ENCODE peak calls at places on chromosomes 5 and 9, in eight cellular contexts. E is lower leg skin, Y is breast epithelium, U is endothelial cell of umbilical vein, H is stomach, C is foreskin fibroblast, D is heart left ventricle, R is HL-60. B is an unnamed sample.

GRCh38 chr9:7570107-7570720 is 229.4 kb downstream of the DMAC1 start:
- DNase-seq in E (peak; percentile 23), R (peak; percentile 51), H (peak; percentile 57), D (no peak), C (peak; percentile 64), U (peak; percentile 58), Y (peak; percentile 18), B (peak; percentile 72)

GRCh38 chr5:169826618-169827017 is 153.7 kb downstream of the INSYN2B start:
- DNase-seq in R (no peak), C (peak; percentile 46), E (no peak), Y (no peak), U (no peak), H (no peak), D (no peak), B (no peak)

GRCh38 chr9:60546406-60546805 is 367.8 kb upstream of the SPATA31A5 start:
- DNase-seq in C (no peak), Y (no peak), U (no peak), R (no peak), E (no peak), H (no peak), D (peak; percentile 37), B (no peak)

GRCh38 chr5:153523196-153523595 is 32.7 kb downstream of the GRIA1 start:
- DNase-seq in U (no peak), R (no peak), E (no peak), D (no peak), H (no peak), C (peak; percentile 84), Y (no peak), B (no peak)

GRCh38 chr5:148063861-148064260 is at the start of gene SPINK5:
- DNase-seq in C (no peak), H (no peak), R (no peak), Y (no peak), E (peak; percentile 24), D (no peak), U (no peak), B (no peak)

GRCh38 chr5:162931501-162931900 is 505.9 kb upstream of the CCNG1 start:
- DNase-seq in E (no peak), H (no peak), D (no peak), R (no peak), U (no peak), C (no peak), Y (no peak), B (no peak)

GRCh38 chr9:99559776-99560175 is 261.9 kb upstream of the NR4A3 start:
- DNase-seq in R (no peak), D (no peak), E (no peak), H (no peak), Y (no peak), U (no peak), C (no peak), B (no peak)

GRCh38 chr9:2923810-2924768 is 80.2 kb upstream of the PUM3 start:
- DNase-seq in U (no peak), H (no peak), Y (no peak), C (no peak), E (no peak), D (no peak), R (no peak), B (no peak)

GRCh38 chr5:168877132-168877895 is 298.1 kb upstream of the PANK3 start:
- DNase-seq in E (no peak), C (no peak), U (peak; percentile 33), H (no peak), R (no peak), Y (no peak), D (no peak), B (no peak)

GRCh38 chr5:15598294-15598902 is 98.4 kb downstream of the FBXL7 start:
- DNase-seq in R (peak; percentile 3), H (no peak), D (no peak), E (no peak), C (peak; percentile 25), Y (no peak), U (no peak), B (no peak)

GRCh38 chr9:12859704-12860251 is 85.0 kb downstream of the LURAP1L start:
- DNase-seq in H (no peak), R (no peak), D (no peak), E (no peak), Y (no peak), C (peak; percentile 90), U (peak; percentile 50), B (no peak)

GRCh38 chr9:21993007-21993406 is 1.2 kb downstream of the CDKN2A start:
- DNase-seq in C (no peak), D (no peak), U (no peak), Y (no peak), R (no peak), H (no peak), E (no peak), B (no peak)

GRCh38 chr9:21994526-21994995 is at the start of gene CDKN2B-AS1:
- DNase-seq in H (peak; percentile 52), C (peak; percentile 87), Y (no peak), E (no peak), U (peak; percentile 74), R (peak; percentile 70), D (peak; percentile 71), B (peak; percentile 46)

GRCh38 chr9:21994996-21995651 is 533 bp downstream of the CDKN2B-AS1 start:
- DNase-seq in Y (peak; percentile 37), H (peak; percentile 69), R (peak; percentile 88), C (peak; percentile 91), U (peak; percentile 69), E (peak; percentile 59), D (peak; percentile 89), B (peak; percentile 68)

GRCh38 chr9:21995652-21996275 is 1.2 kb downstream of the CDKN2B-AS1 start:
- DNase-seq in C (peak; percentile 84), Y (no peak), D (peak; percentile 76), E (peak; percentile 19), H (peak; percentile 46), U (peak; percentile 64), R (no peak), B (peak; percentile 51)

DNA sequence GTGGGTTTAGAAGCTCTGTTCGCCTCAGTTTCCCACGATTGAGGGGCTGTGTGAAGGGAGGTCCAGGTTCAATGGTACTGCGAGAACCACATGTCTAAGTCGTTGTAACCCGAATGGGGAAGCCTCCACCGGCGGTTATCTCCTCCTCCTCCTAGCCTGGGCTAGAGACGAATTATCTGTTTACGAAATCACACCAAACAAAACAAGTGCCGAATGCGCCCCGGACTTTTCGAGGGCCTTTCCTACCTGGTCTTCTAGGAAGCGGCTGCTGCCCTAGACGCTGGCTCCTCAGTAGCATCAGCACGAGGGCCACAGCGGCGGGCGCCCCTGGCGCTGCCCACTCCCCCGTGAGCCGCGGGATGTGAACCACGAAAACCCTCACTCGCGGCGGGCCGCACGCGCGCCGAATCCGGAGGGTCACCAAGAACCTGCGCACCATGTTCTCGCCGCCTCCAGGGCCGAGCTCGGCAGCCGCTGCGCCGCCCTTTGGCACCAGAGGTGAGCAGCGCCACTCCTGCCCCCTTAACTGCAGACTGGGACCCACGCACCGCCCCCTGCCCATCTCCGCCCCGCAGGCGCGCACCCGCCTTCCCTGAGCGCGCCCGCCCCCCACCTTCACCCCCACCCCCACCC is at the start of gene CDKN2A:
- DNase-seq in C (peak; percentile 75), E (no peak), U (peak; percentile 26), Y (no peak), R (peak; percentile 69), D (peak; percentile 65), H (peak; percentile 46), B (peak; percentile 64)
- TF ChIP-seq CTCF in C (no peak), E (no peak), U (peak; percentile 20), Y (no peak), R (no peak), D (no peak), H (no peak), B (no peak)

GRCh38 chr9:116589392-116590354 is 97.4 kb upstream of the TRIM32 start:
- DNase-seq in D (no peak), Y (no peak), U (peak; percentile 21), R (peak; percentile 58), C (peak; percentile 84), H (no peak), E (no peak), B (no peak)
- TF ChIP-seq CTCF in D (peak; percentile 20), Y (peak; percentile 11), U (peak; percentile 39), R (peak; percentile 65), C (peak; percentile 56), H (peak; percentile 27), E (no peak), B (peak; percentile 82)

GRCh38 chr5:38556115-38556598 is 289 bp downstream of the LIFR start:
- DNase-seq in R (no peak), D (peak; percentile 74), C (no peak), H (no peak), Y (no peak), U (no peak), E (no peak), B (no peak)
- TF ChIP-seq CTCF in R (no peak), D (no peak), C (no peak), H (no peak), Y (no peak), U (no peak), E (no peak), B (no peak)

GRCh38 chr9:75228893-75229292 is 140.6 kb downstream of the OSTF1 start:
- DNase-seq in R (no peak), C (no peak), U (no peak), D (no peak), Y (no peak), H (no peak), E (no peak), B (no peak)

GRCh38 chr9:75226403-75227139 is 138.3 kb downstream of the OSTF1 start:
- DNase-seq in R (no peak), H (no peak), C (no peak), E (no peak), Y (no peak), U (no peak), D (no peak), B (no peak)

GRCh38 chr9:75231167-75231566 is 142.9 kb downstream of the OSTF1 start:
- DNase-seq in C (no peak), D (no peak), E (no peak), Y (no peak), R (no peak), U (no peak), H (no peak), B (no peak)

GRCh38 chr9:75230469-75230868 is 142.2 kb downstream of the OSTF1 start:
- DNase-seq in Y (no peak), R (no peak), D (no peak), H (no peak), C (no peak), U (no peak), E (no peak), B (no peak)

DNA sequence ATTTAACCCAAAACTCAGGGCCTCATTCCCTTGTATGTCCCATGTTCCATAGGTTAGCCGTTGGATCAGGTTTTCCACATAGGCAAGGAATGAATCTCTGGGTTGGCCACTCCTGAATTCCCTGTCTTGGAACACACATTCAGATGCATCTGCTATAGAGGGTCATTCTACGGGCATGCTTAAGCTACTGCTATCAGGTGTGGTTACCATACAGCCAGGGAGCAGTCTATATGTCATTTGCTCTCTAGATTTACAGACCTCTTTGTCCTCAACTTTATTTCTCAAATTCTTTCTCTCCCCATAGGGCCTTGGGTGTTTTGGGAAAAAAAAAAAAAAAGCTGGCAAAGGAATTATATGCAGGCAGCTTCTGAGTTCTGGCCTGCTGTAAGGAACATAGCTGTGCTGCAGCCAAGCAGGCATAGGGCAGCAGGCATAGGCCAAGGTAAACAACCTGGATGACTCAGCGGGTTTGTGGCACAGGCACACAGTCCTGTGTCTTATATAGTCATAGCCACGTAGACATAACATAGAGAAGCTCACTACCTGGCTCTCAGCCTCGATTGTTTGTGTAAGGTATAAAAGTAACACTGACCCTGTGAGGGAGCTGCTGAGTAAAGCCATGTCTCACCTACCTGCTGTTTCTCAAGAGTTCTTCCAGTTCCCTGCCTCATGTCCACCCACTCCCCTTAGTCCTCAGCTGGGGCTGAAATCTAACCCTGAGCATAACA is 141.5 kb downstream of the OSTF1 start:
- DNase-seq in D (no peak), E (peak; percentile 68), C (no peak), U (peak; percentile 21), H (peak; percentile 88), R (no peak), Y (peak; percentile 91), B (no peak)
- TF ChIP-seq CTCF in D (no peak), E (no peak), C (no peak), U (no peak), H (no peak), R (no peak), Y (no peak), B (no peak)

GRCh38 chr9:133604214-133604613 is 5.0 kb downstream of the FAM163B start:
- DNase-seq in E (no peak), Y (no peak), C (no peak), U (no peak), H (no peak), D (no peak), R (no peak), B (no peak)
- TF ChIP-seq CTCF in E (no peak), Y (no peak), C (no peak), U (no peak), H (no peak), D (no peak), R (no peak), B (no peak)